ENCODE peak calls at places on chromosomes 7 and 10, in four cellular contexts. A, O, Y and V are unnamed samples.
A peak's percentile ranks its signal among the peaks of the same experiment; 100 is the strongest.

GRCh38 chr7:134662871-134663205 is 16.2 kb downstream of the BPGM start:
- DNase-seq in O (no peak), A (no peak), Y (no peak), V (no peak)

GRCh38 chr7:131292141-131292905 is 35.4 kb upstream of the MKLN1 start:
- DNase-seq in O (no peak), Y (no peak), A (no peak), V (no peak)

GRCh38 chr10:109931153-109931552 is 7.8 kb upstream of the XPNPEP1 start:
- DNase-seq in Y (no peak), A (no peak), O (no peak), V (no peak)

GRCh38 chr10:44593952-44594351 is 209.1 kb upstream of the CXCL12 start:
- DNase-seq in A (no peak), Y (no peak), O (no peak), V (no peak)

GRCh38 chr7:2851499-2851898 is 7.4 kb upstream of the GNA12 start:
- DNase-seq in O (no peak), A (no peak), Y (no peak), V (no peak)

GRCh38 chr10:1152386-1153252 is 96.4 kb downstream of the WDR37 start:
- DNase-seq in A (peak; percentile 47), O (no peak), Y (no peak), V (no peak)

GRCh38 chr7:99041526-99041925 is 102.4 kb downstream of the SMURF1 start:
- DNase-seq in O (no peak), Y (no peak), A (no peak), V (no peak)

GRCh38 chr10:95513941-95514392 is 47.2 kb downstream of the SORBS1 start:
- DNase-seq in Y (no peak), A (no peak), O (no peak), V (no peak)

GRCh38 chr7:157538735-157539134 is 201.9 kb downstream of the DNAJB6 start:
- DNase-seq in O (no peak), Y (no peak), A (no peak), V (no peak)

GRCh38 chr10:105269011-105269410 is 627.9 kb downstream of the SORCS3 start:
- DNase-seq in A (no peak), O (no peak), Y (no peak), V (no peak)

GRCh38 chr10:21402606-21403083 is 122.8 kb downstream of the SKIDA1 start:
- DNase-seq in Y (no peak), O (peak; percentile 91), A (no peak), V (no peak)

GRCh38 chr10:21624951-21625350 is 90.9 kb downstream of the MLLT10 start:
- DNase-seq in Y (no peak), A (no peak), O (no peak), V (no peak)

GRCh38 chr7:15085361-15085760 is 182.8 kb upstream of the DGKB start:
- DNase-seq in Y (no peak), O (peak; percentile 30), A (no peak), V (no peak)

GRCh38 chr10:93893646-93894515 is at the start of gene SLC35G1:
- DNase-seq in A (peak; percentile 78), O (peak; percentile 70), Y (peak; percentile 57), V (peak; percentile 87)

GRCh38 chr10:106959521-106959920 is 205.0 kb downstream of the SORCS1 start:
- DNase-seq in Y (no peak), O (no peak), A (no peak), V (no peak)

GRCh38 chr7:36487756-36488336 is 98.2 kb downstream of the ANLN start:
- DNase-seq in Y (peak; percentile 26), A (no peak), O (peak; percentile 67), V (no peak)

GRCh38 chr7:142854505-142855400 is at the start of gene EPHB6:
- DNase-seq in O (peak; percentile 51), Y (peak; percentile 54), A (peak; percentile 90), V (peak; percentile 91)

GRCh38 chr7:87413029-87413428 is 62.5 kb downstream of the ABCB4 start:
- DNase-seq in Y (no peak), O (no peak), A (no peak), V (no peak)

GRCh38 chr10:71526662-71527061 is 129.9 kb downstream of the CDH23 start:
- DNase-seq in A (peak; percentile 27), Y (no peak), O (no peak), V (no peak)

GRCh38 chr10:97426776-97427570 is 982 bp downstream of the PGAM1 start:
- DNase-seq in Y (no peak), A (peak; percentile 59), O (peak; percentile 51), V (no peak)

GRCh38 chr10:34721201-34721840 is 93.8 kb downstream of the PARD3 start:
- DNase-seq in Y (no peak), A (no peak), O (peak; percentile 42), V (no peak)